ENCODE peak calls at places on chromosomes 1 and 21, in nine cellular contexts. L, K, O, G, Q, J, V, A and C are unnamed samples.

GRCh38 chr1:207711285-207711684 is 40.6 kb upstream of the CD46 start:
- DNase-seq in L (peak; percentile 18), K (no peak), O (peak; percentile 37), G (no peak), Q (no peak), J (no peak), V (no peak), A (no peak), C (no peak)

GRCh38 chr1:203286161-203286984 is 18.9 kb upstream of the BTG2 start:
- DNase-seq in L (no peak), K (no peak), O (no peak), G (no peak), Q (no peak), J (no peak), V (no peak), A (no peak), C (no peak)

GRCh38 chr1:183901748-183902341 is 96.9 kb downstream of the RGL1 start:
- DNase-seq in L (peak; percentile 34), K (no peak), O (peak; percentile 38), G (no peak), Q (no peak), J (no peak), V (no peak), A (no peak), C (no peak)

GRCh38 chr1:113904292-113904673 is 316 bp downstream of the AP4B1 start:
- DNase-seq in L (no peak), K (no peak), O (no peak), G (no peak), Q (peak; percentile 7), J (no peak), V (no peak), A (no peak), C (no peak)

GRCh38 chr1:37954316-37954971 is 7.6 kb upstream of the INPP5B start:
- DNase-seq in L (no peak), K (no peak), O (no peak), G (no peak), Q (no peak), J (no peak), V (no peak), A (no peak), C (no peak)

GRCh38 chr21:26388731-26389231 is 184.3 kb downstream of the CYYR1 start:
- DNase-seq in L (peak; percentile 38), K (no peak), O (peak; percentile 48), G (no peak), Q (no peak), J (peak; percentile 55), V (no peak), A (no peak), C (peak; percentile 44)

GRCh38 chr1:1040004-1040991 is 20.4 kb downstream of the AGRN start:
- DNase-seq in L (peak; percentile 85), K (peak; percentile 52), O (peak; percentile 85), G (peak; percentile 71), Q (peak; percentile 57), J (no peak), V (peak; percentile 69), A (no peak), C (peak; percentile 90)

GRCh38 chr21:34133802-34134201 is 60.4 kb downstream of the MRPS6 start:
- DNase-seq in L (no peak), K (no peak), O (no peak), G (no peak), Q (no peak), J (no peak), V (no peak), A (no peak), C (no peak)

GRCh38 chr1:162663589-162664030 is 31.3 kb downstream of the DDR2 start:
- DNase-seq in L (peak; percentile 70), K (no peak), O (peak; percentile 88), G (no peak), Q (peak; percentile 45), J (no peak), V (no peak), A (no peak), C (peak; percentile 53)

GRCh38 chr1:79323240-79324025 is 316.9 kb upstream of the ADGRL4 start:
- DNase-seq in L (peak; percentile 100), K (no peak), O (peak; percentile 98), G (no peak), Q (no peak), J (peak; percentile 85), V (no peak), A (no peak), C (no peak)

GRCh38 chr1:209076688-209077087 is 506.8 kb upstream of the CAMK1G start:
- DNase-seq in L (no peak), K (no peak), O (peak; percentile 1), G (no peak), Q (no peak), J (peak; percentile 4), V (no peak), A (no peak), C (peak; percentile 36)

GRCh38 chr1:55214214-55214902 is 806 bp downstream of the USP24 start:
- DNase-seq in L (no peak), K (peak; percentile 51), O (peak; percentile 32), G (peak; percentile 59), Q (peak; percentile 23), J (no peak), V (peak; percentile 55), A (no peak), C (peak; percentile 45)

GRCh38 chr1:109932232-109932631 is 21.6 kb downstream of the CSF1 start:
- DNase-seq in L (no peak), K (no peak), O (no peak), G (no peak), Q (no peak), J (no peak), V (no peak), A (no peak), C (no peak)

GRCh38 chr21:15740383-15740782 is 10.6 kb downstream of the USP25 start:
- DNase-seq in L (no peak), K (no peak), O (no peak), G (no peak), Q (no peak), J (no peak), V (no peak), A (no peak), C (no peak)
- H3K4me1 ChIP-seq in L (peaks cover 2% of the 10 kb centered on the region), K (peaks cover 48% of the 10 kb centered on the region), O (peaks cover 25% of the 10 kb centered on the region), G (peaks cover 7% of the 10 kb centered on the region), Q (peaks cover 83% of the 10 kb centered on the region), J (peaks cover 16% of the 10 kb centered on the region), V (peaks cover 79% of the 10 kb centered on the region), A (peaks cover 9% of the 10 kb centered on the region), C (no peaks in the 10 kb centered on the region)

GRCh38 chr1:41239988-41240610 is 2.0 kb downstream of the SCMH1 start:
- DNase-seq in L (peak; percentile 62), K (no peak), O (peak; percentile 73), G (no peak), Q (peak; percentile 32), J (no peak), V (no peak), A (no peak), C (no peak)
- TF ChIP-seq CTCF in L (peak; percentile 51), K (no peak), O (peak; percentile 54), G (peak; percentile 53), Q (no peak), J (peak; percentile 21), V (peak; percentile 41), A (peak; percentile 34), C (peak; percentile 20)

GRCh38 chr1:47714368-47714767 is 276.5 kb downstream of the FOXD2 start:
- DNase-seq in L (no peak), K (no peak), O (no peak), G (no peak), Q (no peak), J (no peak), V (no peak), A (no peak), C (no peak)
- H3K27me3 ChIP-seq in L (peaks cover 40% of the 10 kb centered on the region), K (peaks cover 15% of the 10 kb centered on the region), O (peaks cover 100% of the 10 kb centered on the region), G (peaks cover 96% of the 10 kb centered on the region), Q (no peaks in the 10 kb centered on the region), J (peaks cover 35% of the 10 kb centered on the region), V (peaks cover 99% of the 10 kb centered on the region), A (peaks cover 6% of the 10 kb centered on the region), C (peaks cover 58% of the 10 kb centered on the region)

GRCh38 chr1:221841291-221841982 is 99.5 kb upstream of the DUSP10 start:
- DNase-seq in L (no peak), K (no peak), O (peak; percentile 46), G (no peak), Q (no peak), J (no peak), V (no peak), A (no peak), C (no peak)

GRCh38 chr1:221839794-221840395 is 98.0 kb upstream of the DUSP10 start:
- DNase-seq in L (peak; percentile 44), K (peak; percentile 29), O (peak; percentile 57), G (peak; percentile 78), Q (peak; percentile 46), J (no peak), V (peak; percentile 72), A (no peak), C (peak; percentile 74)

GRCh38 chr1:221839321-221839720 is 97.4 kb upstream of the DUSP10 start:
- DNase-seq in L (no peak), K (no peak), O (no peak), G (no peak), Q (no peak), J (no peak), V (no peak), A (no peak), C (no peak)

GRCh38 chr1:221841983-221842335 is 100.1 kb upstream of the DUSP10 start:
- DNase-seq in L (no peak), K (no peak), O (no peak), G (no peak), Q (no peak), J (no peak), V (no peak), A (no peak), C (no peak)

DNA sequence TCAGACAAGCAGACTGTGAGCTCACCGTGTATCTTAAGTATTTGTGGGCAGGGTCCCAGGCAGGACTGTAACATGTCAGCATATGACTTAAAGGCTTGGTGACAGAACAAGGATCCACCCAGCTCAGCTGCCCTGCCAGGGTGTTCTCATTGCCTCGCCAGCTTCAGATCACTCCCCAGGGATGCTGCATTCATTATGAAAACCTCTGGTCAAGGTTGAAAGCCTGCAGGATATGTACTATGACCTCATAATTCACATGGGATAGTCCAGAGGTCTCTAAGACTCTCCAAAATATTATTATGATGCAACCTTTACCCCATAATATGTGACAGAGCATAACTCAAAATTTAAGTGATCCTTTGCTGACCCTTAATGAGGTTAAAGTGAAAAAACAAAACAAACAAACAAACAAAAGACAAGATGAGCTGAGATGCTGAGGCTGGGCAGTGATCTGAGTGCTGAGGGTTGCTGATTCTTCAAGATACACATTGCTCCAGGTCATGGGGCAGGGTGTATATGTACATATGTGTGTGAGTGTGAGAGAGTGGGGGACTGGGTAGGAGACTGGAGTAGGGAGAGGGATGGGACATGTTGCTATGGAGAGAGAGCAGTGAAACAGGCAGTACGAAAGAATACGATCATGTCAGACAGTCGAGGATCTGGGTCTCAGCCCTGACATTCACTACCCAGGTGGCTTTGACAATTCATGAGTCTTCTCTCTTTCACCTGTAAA is 98.8 kb upstream of the DUSP10 start:
- DNase-seq in L (no peak), K (no peak), O (peak; percentile 13), G (peak; percentile 76), Q (peak; percentile 22), J (no peak), V (peak; percentile 51), A (no peak), C (no peak)
- H3K4me1 ChIP-seq in L (peaks cover 16% of the 10 kb centered on the region), K (no peaks in the 10 kb centered on the region), O (no peaks in the 10 kb centered on the region), G (no peaks in the 10 kb centered on the region), Q (no peaks in the 10 kb centered on the region), J (no peaks in the 10 kb centered on the region), V (peaks cover 4% of the 10 kb centered on the region), A (no peaks in the 10 kb centered on the region), C (peaks cover 11% of the 10 kb centered on the region)

DNA sequence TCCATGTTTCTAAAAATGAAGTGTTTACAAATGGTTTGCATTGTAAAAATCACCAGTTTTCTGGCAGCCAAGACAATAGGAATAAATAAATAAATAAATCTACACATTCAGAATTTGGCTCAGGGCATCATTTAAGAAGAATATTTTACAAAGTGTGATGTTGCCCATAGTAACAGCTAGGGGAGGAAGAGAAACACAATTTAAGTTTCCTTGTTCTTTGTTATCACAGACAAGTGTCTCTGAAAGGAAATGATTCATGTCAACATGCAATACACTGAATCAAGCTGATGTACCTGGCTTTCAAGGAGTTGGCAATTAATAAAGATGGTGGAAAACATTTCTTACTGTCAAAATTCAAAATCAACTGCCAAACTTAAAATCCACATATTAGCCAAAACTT is 74.7 kb downstream of the LHX8 start:
- DNase-seq in L (no peak), K (no peak), O (no peak), G (no peak), Q (no peak), J (no peak), V (no peak), A (no peak), C (no peak)
- TF ChIP-seq CTCF in L (no peak), K (no peak), O (no peak), G (no peak), Q (no peak), J (no peak), V (no peak), A (no peak), C (no peak)